ENCODE peak calls at places on chromosomes 7 and 10, in six cellular contexts. C is tibial artery, I is left lung, H is lung, G is pancreas, D is hepatocyte. N is an unnamed sample. For H3K36me3, the result is how much of the 10 kb centered on the place peaks cover.

GRCh38 chr7:1397491-1398327 is 61.6 kb downstream of the MICALL2 start:
- DNase-seq in C (no peak), I (peak), H (no peak), G (no peak), D (no peak), N (no peak)

GRCh38 chr7:99949645-99950228 is 20.3 kb upstream of the GJC3 start:
- DNase-seq in C (no peak), I (no peak), H (no peak), G (no peak), D (no peak), N (no peak)

GRCh38 chr7:28371846-28372245 is 40.5 kb upstream of the CREB5 start:
- DNase-seq in C (no peak), I (no peak), H (no peak), G (no peak), D (no peak), N (no peak)

GRCh38 chr10:19702215-19702614 is 114.0 kb upstream of the PLXDC2 start:
- DNase-seq in C (no peak), I (no peak), H (no peak), G (no peak), D (no peak), N (no peak)

GRCh38 chr7:23645822-23646221 is 34.2 kb upstream of the FAM221A start:
- DNase-seq in C (no peak), I (no peak), H (no peak), G (no peak), D (no peak), N (no peak)

GRCh38 chr7:33792547-33793105 is 112.7 kb upstream of the BMPER start:
- DNase-seq in C (no peak), I (no peak), H (no peak), G (no peak), D (no peak), N (no peak)

GRCh38 chr7:20744913-20745587 is 41.6 kb downstream of the SP8 start:
- DNase-seq in C (no peak), I (no peak), H (no peak), G (no peak), D (peak), N (no peak)

GRCh38 chr7:5599543-5600200 is 176.0 kb upstream of the TNRC18 start:
- DNase-seq in C (no peak), I (no peak), H (no peak), G (no peak), D (no peak), N (no peak)

GRCh38 chr7:92588561-92588960 is 1.6 kb downstream of the FAM133B start:
- DNase-seq in C (no peak), I (no peak), H (no peak), G (no peak), D (no peak), N (no peak)

GRCh38 chr7:47940482-47941001 is 7.7 kb downstream of the PKD1L1 start:
- DNase-seq in C (no peak), I (no peak), H (no peak), G (no peak), D (peak), N (no peak)

GRCh38 chr7:139570119-139570518 is 46.6 kb downstream of the CLEC2L start:
- DNase-seq in C (no peak), I (no peak), H (no peak), G (no peak), D (no peak), N (no peak)

GRCh38 chr7:108503112-108504026 is 22.6 kb downstream of the PNPLA8 start:
- DNase-seq in C (no peak), I (no peak), H (no peak), G (no peak), D (peak), N (no peak)

GRCh38 chr10:53650794-53651193 is 878.2 kb upstream of the MBL2 start:
- DNase-seq in C (no peak), I (no peak), H (no peak), G (no peak), D (no peak), N (no peak)

GRCh38 chr7:8442814-8443304 is 9.4 kb downstream of the NXPH1 start:
- DNase-seq in C (peak), I (peak), H (peak), G (peak), D (peak), N (peak)

GRCh38 chr10:18681971-18682403 is 22.8 kb downstream of the ARL5B start:
- DNase-seq in C (no peak), I (no peak), H (no peak), G (no peak), D (no peak), N (no peak)

GRCh38 chr10:47311193-47311899 is 10.9 kb upstream of the GDF2 start:
- DNase-seq in C (no peak), I (no peak), H (no peak), G (peak), D (no peak), N (no peak)

GRCh38 chr7:115689941-115690340 is 340.6 kb downstream of the TFEC start:
- DNase-seq in C (no peak), I (no peak), H (no peak), G (no peak), D (no peak), N (no peak)

GRCh38 chr7:96314402-96315108 is 7.3 kb downstream of the SLC25A13 start:
- DNase-seq in C (no peak), I (no peak), H (no peak), G (no peak), D (no peak), N (no peak)

GRCh38 chr7:121278120-121279021 is 50.4 kb upstream of the WNT16 start:
- DNase-seq in C (no peak), I (no peak), H (no peak), G (no peak), D (no peak), N (no peak)

GRCh38 chr10:22823109-22823508 is 104.7 kb upstream of the ARMC3 start:
- DNase-seq in C (no peak), I (no peak), H (no peak), G (no peak), D (peak), N (no peak)

GRCh38 chr10:73771722-73772279 is 10.0 kb upstream of the CHCHD1 start:
- DNase-seq in C (peak), I (peak), H (no peak), G (no peak), D (peak), N (peak)

GRCh38 chr7:150325110-150325611 is 1.8 kb upstream of the ACTR3C start:
- DNase-seq in C (no peak), I (peak), H (peak), G (no peak), D (no peak), N (no peak)

GRCh38 chr7:27424231-27424630 is 181.6 kb downstream of the EVX1 start:
- DNase-seq in C (no peak), I (no peak), H (no peak), G (no peak), D (peak), N (no peak)

GRCh38 chr7:12683678-12684077 is 3.8 kb upstream of the ARL4A start:
- DNase-seq in C (no peak), I (no peak), H (no peak), G (no peak), D (no peak), N (no peak)

GRCh38 chr10:89327803-89328441 is at the start of gene IFIT3:
- DNase-seq in C (peak), I (no peak), H (peak), G (peak), D (peak), N (no peak)

GRCh38 chr7:40829201-40829600 is 694.4 kb downstream of the SUGCT start:
- DNase-seq in C (no peak), I (no peak), H (no peak), G (no peak), D (no peak), N (no peak)

GRCh38 chr10:69391158-69391557 is 25.6 kb downstream of the TACR2 start:
- DNase-seq in C (no peak), I (no peak), H (no peak), G (no peak), D (no peak), N (no peak)
- H3K36me3 ChIP-seq in C (half or more), I (under half), H (under half), G (under half), D (under half), N (half or more)

GRCh38 chr10:128150045-128150493 is 23.8 kb upstream of the MKI67 start:
- DNase-seq in C (no peak), I (peak), H (peak), G (peak), D (peak), N (peak)
- H3K4me3 ChIP-seq in C (no peak), I (peak), H (peak), G (no peak), D (peak), N (peak)

GRCh38 chr10:15792777-15793176 is 67.5 kb downstream of the MINDY3 start:
- DNase-seq in C (no peak), I (no peak), H (no peak), G (no peak), D (no peak), N (no peak)

GRCh38 chr10:15795000-15795792 is 65.1 kb downstream of the MINDY3 start:
- DNase-seq in C (no peak), I (no peak), H (no peak), G (no peak), D (no peak), N (no peak)

GRCh38 chr10:15791816-15792524 is 68.3 kb downstream of the MINDY3 start:
- DNase-seq in C (peak), I (no peak), H (no peak), G (no peak), D (no peak), N (no peak)

GRCh38 chr10:15794569-15794968 is 65.7 kb downstream of the MINDY3 start:
- DNase-seq in C (no peak), I (no peak), H (no peak), G (no peak), D (no peak), N (no peak)

GRCh38 chr10:15793664-15794063 is 66.6 kb downstream of the MINDY3 start:
- DNase-seq in C (no peak), I (no peak), H (no peak), G (no peak), D (no peak), N (no peak)
- H3K36me3 ChIP-seq in C (under half), I (under half), H (under half), G (under half), D (under half), N (under half)

GRCh38 chr7:71184136-71184535 is 52.2 kb downstream of the GALNT17 start:
- DNase-seq in C (no peak), I (no peak), H (no peak), G (no peak), D (no peak), N (no peak)
- H3K4me3 ChIP-seq in C (no peak), I (no peak), H (no peak), G (no peak), D (no peak), N (no peak)

GRCh38 chr7:26346611-26347200 is 55.0 kb downstream of the SNX10 start:
- DNase-seq in C (no peak), I (no peak), H (no peak), G (no peak), D (no peak), N (no peak)

GRCh38 chr7:26345837-26346236 is 54.2 kb downstream of the SNX10 start:
- DNase-seq in C (no peak), I (no peak), H (no peak), G (no peak), D (no peak), N (no peak)

GRCh38 chr7:26345202-26345601 is 53.5 kb downstream of the SNX10 start:
- DNase-seq in C (no peak), I (no peak), H (no peak), G (no peak), D (no peak), N (no peak)

GRCh38 chr7:26348987-26349809 is 57.5 kb downstream of the SNX10 start:
- DNase-seq in C (no peak), I (no peak), H (no peak), G (no peak), D (no peak), N (no peak)

DNA sequence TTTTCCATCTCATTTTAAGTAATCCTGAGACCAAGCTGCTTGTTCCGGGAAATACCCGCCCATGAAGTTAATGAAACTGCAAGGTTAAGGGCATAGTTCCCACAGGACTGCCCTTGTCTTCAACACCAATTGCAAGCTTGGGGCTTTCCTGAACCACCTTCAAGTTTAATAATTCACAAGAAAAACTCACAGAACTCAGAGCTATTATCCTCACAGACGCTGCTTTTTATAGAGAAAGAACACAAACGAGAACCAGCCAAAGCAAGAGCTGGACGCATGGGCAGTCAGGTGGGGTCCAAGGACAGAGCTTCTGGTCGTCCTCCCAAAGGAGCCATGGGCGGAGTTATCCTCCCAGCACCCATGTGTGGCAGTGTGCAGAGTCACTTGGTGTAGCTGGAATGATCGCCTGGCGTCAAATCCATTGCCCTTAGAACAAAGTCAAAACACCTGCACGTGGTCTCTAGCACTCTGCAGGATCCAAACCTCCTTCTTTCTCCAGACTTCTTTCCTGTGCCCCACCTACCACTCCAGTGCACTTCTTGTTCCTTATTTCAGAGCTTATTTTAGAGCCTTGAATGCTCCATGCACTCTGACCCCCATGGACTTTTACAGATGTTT is 56.7 kb downstream of the SNX10 start:
- DNase-seq in C (no peak), I (no peak), H (no peak), G (peak), D (peak), N (no peak)
- H3K36me3 ChIP-seq in C (under half), I (under half), H (under half), G (under half), D (under half), N (under half)

GRCh38 chr7:90345016-90345415 is 1.5 kb upstream of the GTPBP10 start:
- DNase-seq in C (no peak), I (no peak), H (no peak), G (no peak), D (no peak), N (no peak)
- H3K4me3 ChIP-seq in C (no peak), I (no peak), H (no peak), G (no peak), D (no peak), N (no peak)

DNA sequence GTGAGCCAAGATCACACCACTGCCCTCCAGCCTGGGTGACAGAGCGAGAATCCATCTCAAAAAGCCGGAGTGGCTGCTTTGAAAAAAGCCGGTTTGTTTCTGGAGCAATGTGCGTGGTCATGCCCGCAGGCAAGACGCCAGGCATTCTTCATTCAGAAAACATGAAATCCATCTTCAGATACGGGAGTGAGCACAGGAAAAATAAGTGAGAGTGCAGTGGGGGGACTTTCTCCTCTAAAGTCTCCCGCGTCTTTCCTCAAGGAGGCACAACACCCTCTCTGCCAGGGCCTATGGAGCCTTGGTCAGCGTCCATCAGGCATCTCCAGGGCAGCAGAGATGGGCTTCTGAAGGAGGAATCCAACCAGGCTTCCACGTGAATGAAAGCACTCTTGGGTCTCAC is 62.3 kb upstream of the DGKI start:
- DNase-seq in C (peak), I (no peak), H (no peak), G (no peak), D (no peak), N (no peak)
- H3K36me3 ChIP-seq in C (half or more), I (under half), H (under half), G (under half), D (under half), N (half or more)